ENCODE peak calls at places on chromosome 7, in seven cellular contexts. One of them, this sample, is unnamed.

GRCh38 chr7:40714338-40715052 is 579.7 kb downstream of the SUGCT start:
- DNase-seq in endothelial cell: no peak
- DNase-seq in GM20000: no peak
- DNase-seq in OCI-LY7: no peak
- DNase-seq in AG04450: no peak
- DNase-seq in astrocyte: no peak
- DNase-seq in IMR-90: peak; percentile 32
- DNase-seq in this sample: no peak

GRCh38 chr7:132386249-132386681 is 190.0 kb downstream of the PLXNA4 start:
- DNase-seq in IMR-90: no peak
- DNase-seq in endothelial cell: no peak
- DNase-seq in AG04450: no peak
- DNase-seq in astrocyte: peak; percentile 66
- DNase-seq in GM20000: no peak
- DNase-seq in OCI-LY7: no peak
- DNase-seq in this sample: no peak

GRCh38 chr7:17054206-17054605 is 172.4 kb upstream of the AGR3 start:
- DNase-seq in GM20000: no peak
- DNase-seq in IMR-90: no peak
- DNase-seq in AG04450: no peak
- DNase-seq in OCI-LY7: no peak
- DNase-seq in astrocyte: peak; percentile 46
- DNase-seq in endothelial cell: no peak
- DNase-seq in this sample: no peak

GRCh38 chr7:96686305-96686704 is 23.3 kb downstream of the SEM1 start:
- DNase-seq in GM20000: no peak
- DNase-seq in astrocyte: peak; percentile 33
- DNase-seq in endothelial cell: no peak
- DNase-seq in OCI-LY7: no peak
- DNase-seq in AG04450: no peak
- DNase-seq in IMR-90: no peak
- DNase-seq in this sample: no peak

GRCh38 chr7:2004841-2005351 is 227.8 kb downstream of the MAD1L1 start:
- DNase-seq in AG04450: no peak
- DNase-seq in GM20000: no peak
- DNase-seq in OCI-LY7: peak; percentile 25
- DNase-seq in endothelial cell: no peak
- DNase-seq in astrocyte: no peak
- DNase-seq in IMR-90: no peak
- DNase-seq in this sample: no peak

GRCh38 chr7:1174881-1175596 is 15.0 kb upstream of the ZFAND2A start:
- DNase-seq in AG04450: no peak
- DNase-seq in IMR-90: no peak
- DNase-seq in endothelial cell: no peak
- DNase-seq in OCI-LY7: no peak
- DNase-seq in astrocyte: no peak
- DNase-seq in GM20000: no peak
- DNase-seq in this sample: no peak

GRCh38 chr7:8190121-8190895 is 71.7 kb downstream of the ICA1 start:
- DNase-seq in IMR-90: peak; percentile 54
- DNase-seq in AG04450: peak; percentile 6
- DNase-seq in GM20000: peak; percentile 60
- DNase-seq in astrocyte: peak; percentile 23
- DNase-seq in endothelial cell: peak; percentile 35
- DNase-seq in OCI-LY7: peak; percentile 74
- DNase-seq in this sample: peak; percentile 28

GRCh38 chr7:28544453-28545142 is 132.3 kb downstream of the CREB5 start:
- DNase-seq in IMR-90: no peak
- DNase-seq in endothelial cell: no peak
- DNase-seq in GM20000: no peak
- DNase-seq in AG04450: no peak
- DNase-seq in astrocyte: no peak
- DNase-seq in OCI-LY7: no peak
- DNase-seq in this sample: no peak

GRCh38 chr7:53383131-53383530 is 347.7 kb downstream of the POM121L12 start:
- DNase-seq in AG04450: no peak
- DNase-seq in endothelial cell: no peak
- DNase-seq in OCI-LY7: no peak
- DNase-seq in astrocyte: peak; percentile 57
- DNase-seq in GM20000: no peak
- DNase-seq in IMR-90: no peak
- DNase-seq in this sample: no peak

GRCh38 chr7:84354866-84355265 is 160.3 kb upstream of the SEMA3A start:
- DNase-seq in IMR-90: peak; percentile 46
- DNase-seq in OCI-LY7: no peak
- DNase-seq in AG04450: no peak
- DNase-seq in GM20000: no peak
- DNase-seq in endothelial cell: no peak
- DNase-seq in astrocyte: no peak
- DNase-seq in this sample: peak; percentile 7

GRCh38 chr7:4257390-4258111 is 424.5 kb upstream of the FOXK1 start:
- DNase-seq in endothelial cell: no peak
- DNase-seq in OCI-LY7: no peak
- DNase-seq in IMR-90: no peak
- DNase-seq in AG04450: no peak
- DNase-seq in astrocyte: no peak
- DNase-seq in GM20000: no peak
- DNase-seq in this sample: no peak

GRCh38 chr7:130960208-130960988 is 226.4 kb upstream of the KLF14 start:
- DNase-seq in OCI-LY7: peak; percentile 83
- DNase-seq in endothelial cell: no peak
- DNase-seq in astrocyte: peak; percentile 99
- DNase-seq in GM20000: peak; percentile 35
- DNase-seq in AG04450: peak; percentile 96
- DNase-seq in IMR-90: peak; percentile 99
- DNase-seq in this sample: peak; percentile 98

GRCh38 chr7:151296202-151296992 is 45.2 kb upstream of the NUB1 start:
- DNase-seq in astrocyte: no peak
- DNase-seq in endothelial cell: no peak
- DNase-seq in AG04450: no peak
- DNase-seq in GM20000: no peak
- DNase-seq in OCI-LY7: no peak
- DNase-seq in IMR-90: no peak
- DNase-seq in this sample: no peak

GRCh38 chr7:81457858-81458522 is 311.9 kb downstream of the HGF start:
- DNase-seq in OCI-LY7: peak; percentile 5
- DNase-seq in AG04450: no peak
- DNase-seq in IMR-90: peak; percentile 56
- DNase-seq in astrocyte: peak; percentile 35
- DNase-seq in endothelial cell: no peak
- DNase-seq in GM20000: no peak
- DNase-seq in this sample: peak; percentile 28

GRCh38 chr7:150854066-150855000 is 2.0 kb downstream of the AOC1 start:
- DNase-seq in astrocyte: no peak
- DNase-seq in endothelial cell: no peak
- DNase-seq in IMR-90: no peak
- DNase-seq in AG04450: no peak
- DNase-seq in OCI-LY7: no peak
- DNase-seq in GM20000: no peak
- DNase-seq in this sample: no peak

GRCh38 chr7:71267734-71268133 is 135.8 kb downstream of the GALNT17 start:
- DNase-seq in endothelial cell: no peak
- DNase-seq in OCI-LY7: no peak
- DNase-seq in astrocyte: no peak
- DNase-seq in GM20000: no peak
- DNase-seq in AG04450: no peak
- DNase-seq in IMR-90: no peak
- DNase-seq in this sample: no peak

GRCh38 chr7:16780586-16780985 is 24.2 kb downstream of the AGR2 start:
- DNase-seq in IMR-90: no peak
- DNase-seq in endothelial cell: no peak
- DNase-seq in AG04450: no peak
- DNase-seq in astrocyte: no peak
- DNase-seq in GM20000: no peak
- DNase-seq in OCI-LY7: no peak
- DNase-seq in this sample: no peak

GRCh38 chr7:77995717-77996116 is 197.1 kb downstream of the PHTF2 start:
- DNase-seq in astrocyte: no peak
- DNase-seq in endothelial cell: no peak
- DNase-seq in AG04450: no peak
- DNase-seq in IMR-90: peak; percentile 24
- DNase-seq in OCI-LY7: peak; percentile 14
- DNase-seq in GM20000: no peak
- DNase-seq in this sample: peak; percentile 14

GRCh38 chr7:35768346-35768745 is 32.5 kb upstream of the SEPTIN7 start:
- DNase-seq in OCI-LY7: no peak
- DNase-seq in IMR-90: no peak
- DNase-seq in GM20000: no peak
- DNase-seq in astrocyte: no peak
- DNase-seq in endothelial cell: no peak
- DNase-seq in AG04450: no peak
- DNase-seq in this sample: no peak

GRCh38 chr7:43513236-43513635 is 69.7 kb upstream of the STK17A start:
- DNase-seq in astrocyte: no peak
- DNase-seq in IMR-90: no peak
- DNase-seq in GM20000: no peak
- DNase-seq in AG04450: no peak
- DNase-seq in OCI-LY7: no peak
- DNase-seq in endothelial cell: no peak
- DNase-seq in this sample: no peak

GRCh38 chr7:136405931-136406777 is 429.0 kb upstream of the MTPN start:
- DNase-seq in AG04450: peak; percentile 36
- DNase-seq in astrocyte: peak; percentile 35
- DNase-seq in OCI-LY7: peak; percentile 82
- DNase-seq in IMR-90: peak; percentile 53
- DNase-seq in endothelial cell: peak; percentile 51
- DNase-seq in GM20000: peak; percentile 52
- DNase-seq in this sample: peak; percentile 32

DNA sequence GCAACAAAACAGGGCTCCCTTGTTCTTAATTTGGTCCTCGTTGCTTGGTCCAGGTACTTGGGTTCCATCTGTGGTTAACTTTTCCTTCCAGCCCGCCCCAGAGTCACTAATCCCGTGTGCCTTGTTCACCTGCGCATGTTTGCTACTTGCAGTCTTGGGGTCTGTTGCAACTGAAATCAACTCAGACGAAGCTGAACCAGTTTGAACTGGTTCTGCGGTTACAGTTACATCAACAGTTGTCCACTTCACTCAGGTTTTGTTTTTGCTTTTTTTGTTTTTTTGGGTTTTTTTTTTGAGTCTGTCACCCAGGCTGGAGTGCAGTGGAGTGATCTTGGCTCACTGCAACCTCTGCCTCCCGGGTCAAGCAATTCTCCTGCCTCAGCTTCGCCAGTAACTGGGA is 34.7 kb downstream of the TRRAP start:
- DNase-seq in OCI-LY7: no peak
- DNase-seq in IMR-90: no peak
- DNase-seq in AG04450: no peak
- DNase-seq in GM20000: no peak
- DNase-seq in endothelial cell: no peak
- DNase-seq in astrocyte: no peak
- DNase-seq in this sample: no peak
- TF ChIP-seq CTCF in OCI-LY7: no peak
- TF ChIP-seq CTCF in IMR-90: no peak
- TF ChIP-seq CTCF in AG04450: no peak
- TF ChIP-seq CTCF in GM20000: no peak
- TF ChIP-seq CTCF in endothelial cell: no peak
- TF ChIP-seq CTCF in astrocyte: no peak
- TF ChIP-seq CTCF in this sample: no peak

GRCh38 chr7:21426958-21427860 is 674 bp upstream of the SP4 start:
- DNase-seq in AG04450: peak; percentile 96
- DNase-seq in IMR-90: peak; percentile 97
- DNase-seq in GM20000: peak; percentile 98
- DNase-seq in astrocyte: peak; percentile 95
- DNase-seq in OCI-LY7: peak; percentile 98
- DNase-seq in endothelial cell: peak; percentile 99
- DNase-seq in this sample: peak; percentile 98

GRCh38 chr7:21426286-21426957 is 1.5 kb upstream of the SP4 start:
- DNase-seq in OCI-LY7: no peak
- DNase-seq in endothelial cell: no peak
- DNase-seq in IMR-90: no peak
- DNase-seq in AG04450: no peak
- DNase-seq in astrocyte: no peak
- DNase-seq in GM20000: no peak
- DNase-seq in this sample: no peak

GRCh38 chr7:21428642-21428941 is 709 bp downstream of the SP4 start:
- DNase-seq in GM20000: no peak
- DNase-seq in OCI-LY7: no peak
- DNase-seq in endothelial cell: no peak
- DNase-seq in IMR-90: no peak
- DNase-seq in AG04450: no peak
- DNase-seq in astrocyte: no peak
- DNase-seq in this sample: no peak

GRCh38 chr7:21429021-21429420 is 1.1 kb downstream of the SP4 start:
- DNase-seq in astrocyte: no peak
- DNase-seq in OCI-LY7: no peak
- DNase-seq in AG04450: no peak
- DNase-seq in IMR-90: no peak
- DNase-seq in GM20000: no peak
- DNase-seq in endothelial cell: no peak
- DNase-seq in this sample: no peak

GRCh38 chr7:21427861-21428641 is at the start of gene SP4:
- DNase-seq in astrocyte: peak; percentile 89
- DNase-seq in GM20000: peak; percentile 97
- DNase-seq in AG04450: peak; percentile 88
- DNase-seq in endothelial cell: peak; percentile 98
- DNase-seq in OCI-LY7: peak; percentile 93
- DNase-seq in IMR-90: peak; percentile 91
- DNase-seq in this sample: peak; percentile 96
- TF ChIP-seq CTCF in astrocyte: no peak
- TF ChIP-seq CTCF in GM20000: no peak
- TF ChIP-seq CTCF in AG04450: no peak
- TF ChIP-seq CTCF in endothelial cell: no peak
- TF ChIP-seq CTCF in OCI-LY7: peak; percentile 5
- TF ChIP-seq CTCF in IMR-90: peak; percentile 5
- TF ChIP-seq CTCF in this sample: no peak

GRCh38 chr7:45663167-45663921 is 89.2 kb downstream of the ADCY1 start:
- DNase-seq in astrocyte: no peak
- DNase-seq in AG04450: no peak
- DNase-seq in OCI-LY7: peak; percentile 51
- DNase-seq in endothelial cell: peak; percentile 58
- DNase-seq in GM20000: peak; percentile 24
- DNase-seq in IMR-90: peak; percentile 12
- DNase-seq in this sample: no peak
- TF ChIP-seq CTCF in astrocyte: peak; percentile 39
- TF ChIP-seq CTCF in AG04450: peak; percentile 84
- TF ChIP-seq CTCF in OCI-LY7: peak; percentile 85
- TF ChIP-seq CTCF in endothelial cell: peak; percentile 72
- TF ChIP-seq CTCF in GM20000: no peak
- TF ChIP-seq CTCF in IMR-90: peak; percentile 78
- TF ChIP-seq CTCF in this sample: peak; percentile 93

GRCh38 chr7:24703296-24703695 is 54.0 kb downstream of the GSDME start:
- DNase-seq in AG04450: no peak
- DNase-seq in IMR-90: no peak
- DNase-seq in endothelial cell: no peak
- DNase-seq in GM20000: no peak
- DNase-seq in astrocyte: no peak
- DNase-seq in OCI-LY7: no peak
- DNase-seq in this sample: no peak

GRCh38 chr7:24704311-24704710 is 53.0 kb downstream of the GSDME start:
- DNase-seq in GM20000: no peak
- DNase-seq in IMR-90: no peak
- DNase-seq in astrocyte: no peak
- DNase-seq in endothelial cell: no peak
- DNase-seq in OCI-LY7: no peak
- DNase-seq in AG04450: no peak
- DNase-seq in this sample: no peak

GRCh38 chr7:24701232-24701898 is 55.9 kb downstream of the GSDME start:
- DNase-seq in OCI-LY7: no peak
- DNase-seq in IMR-90: peak; percentile 96
- DNase-seq in AG04450: peak; percentile 92
- DNase-seq in GM20000: no peak
- DNase-seq in astrocyte: peak; percentile 94
- DNase-seq in endothelial cell: no peak
- DNase-seq in this sample: peak; percentile 91

GRCh38 chr7:24701899-24702235 is 55.4 kb downstream of the GSDME start:
- DNase-seq in OCI-LY7: no peak
- DNase-seq in IMR-90: no peak
- DNase-seq in AG04450: no peak
- DNase-seq in astrocyte: no peak
- DNase-seq in GM20000: no peak
- DNase-seq in endothelial cell: no peak
- DNase-seq in this sample: no peak

GRCh38 chr7:24702674-24703235 is 54.5 kb downstream of the GSDME start:
- DNase-seq in astrocyte: peak; percentile 28
- DNase-seq in IMR-90: peak; percentile 41
- DNase-seq in AG04450: no peak
- DNase-seq in GM20000: no peak
- DNase-seq in OCI-LY7: no peak
- DNase-seq in endothelial cell: no peak
- DNase-seq in this sample: no peak
- TF ChIP-seq CTCF in astrocyte: no peak
- TF ChIP-seq CTCF in IMR-90: no peak
- TF ChIP-seq CTCF in AG04450: no peak
- TF ChIP-seq CTCF in GM20000: no peak
- TF ChIP-seq CTCF in OCI-LY7: no peak
- TF ChIP-seq CTCF in endothelial cell: no peak
- TF ChIP-seq CTCF in this sample: no peak

This sample was measured in HFFc6.